ENCODE peak calls at places on chromosomes 16 and 17, in eight cellular contexts. I is heart left ventricle, A is kidney, K is fibroblast of lung, P is neural progenitor cell, M is gastrocnemius medialis, V is PC-3, U is stomach. B is an unnamed sample.

GRCh38 chr16:1810536-1810935 is 16.1 kb downstream of the HAGH start:
- DNase-seq in P (no peak), I (no peak), U (no peak), A (no peak), M (no peak), V (no peak), K (no peak), B (no peak)

GRCh38 chr17:65797809-65798208 is 236.4 kb upstream of the AXIN2 start:
- DNase-seq in M (no peak), K (no peak), P (peak; percentile 74), I (no peak), U (no peak), V (peak; percentile 12), A (no peak), B (no peak)

GRCh38 chr16:87754535-87754934 is 11.3 kb downstream of the KLHDC4 start:
- DNase-seq in K (no peak), M (no peak), V (no peak), P (no peak), U (no peak), I (no peak), A (no peak), B (no peak)

GRCh38 chr16:12612598-12613101 is 191.0 kb downstream of the CPPED1 start:
- DNase-seq in V (peak; percentile 75), K (peak; percentile 32), M (no peak), A (no peak), P (no peak), I (no peak), U (no peak), B (no peak)

GRCh38 chr16:87206646-87207451 is 110.3 kb downstream of the C16orf95 start:
- DNase-seq in M (no peak), A (no peak), U (no peak), I (no peak), K (peak; percentile 84), P (no peak), V (peak; percentile 87), B (no peak)

GRCh38 chr16:1468456-1468855 is 6.4 kb downstream of the CLCN7 start:
- DNase-seq in K (no peak), I (no peak), A (no peak), P (no peak), V (no peak), M (no peak), U (no peak), B (no peak)

GRCh38 chr17:21525464-21526130 is 149.4 kb downstream of the KCNJ12 start:
- DNase-seq in A (no peak), M (no peak), U (no peak), V (no peak), K (no peak), I (no peak), P (no peak), B (no peak)

GRCh38 chr17:66255112-66255511 is 25.9 kb upstream of the APOH start:
- DNase-seq in U (no peak), A (no peak), P (peak; percentile 73), V (peak; percentile 93), K (peak; percentile 72), I (no peak), M (peak; percentile 29), B (no peak)

GRCh38 chr16:84481051-84481735 is 23.3 kb downstream of the MEAK7 start:
- DNase-seq in V (no peak), U (peak; percentile 41), P (no peak), M (no peak), K (no peak), I (no peak), A (no peak), B (no peak)

GRCh38 chr17:82019905-82020873 is 2.5 kb downstream of the CENPX start:
- DNase-seq in K (peak; percentile 15), I (peak; percentile 86), P (peak; percentile 87), M (no peak), V (peak; percentile 50), U (peak; percentile 63), A (no peak), B (no peak)

GRCh38 chr17:76543482-76544122 is 3.8 kb downstream of the PRCD start:
- DNase-seq in U (no peak), K (no peak), V (no peak), M (no peak), P (peak; percentile 34), A (peak; percentile 56), I (no peak), B (no peak)

GRCh38 chr17:39774043-39774442 is 36.3 kb downstream of the GRB7 start:
- DNase-seq in A (no peak), K (no peak), M (no peak), U (no peak), P (no peak), V (no peak), I (no peak), B (no peak)

GRCh38 chr17:50037321-50038107 is 18.4 kb upstream of the ITGA3 start:
- DNase-seq in P (no peak), A (peak; percentile 95), I (no peak), K (peak; percentile 81), V (peak; percentile 92), M (no peak), U (peak; percentile 56), B (peak; percentile 39)

GRCh38 chr17:70405492-70406220 is 236.3 kb downstream of the KCNJ2 start:
- DNase-seq in K (peak; percentile 97), U (no peak), V (peak; percentile 99), I (no peak), M (no peak), A (no peak), P (no peak), B (no peak)

GRCh38 chr16:81765111-81765919 is 13.8 kb upstream of the PLCG2 start:
- DNase-seq in M (no peak), K (no peak), I (no peak), P (no peak), A (peak; percentile 75), V (no peak), U (no peak), B (no peak)

GRCh38 chr16:81770008-81770407 is 9.1 kb upstream of the PLCG2 start:
- DNase-seq in U (no peak), M (no peak), A (no peak), I (no peak), P (no peak), K (no peak), V (no peak), B (no peak)

GRCh38 chr16:81767987-81768592 is 11.0 kb upstream of the PLCG2 start:
- DNase-seq in M (no peak), A (peak; percentile 7), K (no peak), U (no peak), V (peak; percentile 92), I (no peak), P (no peak), B (no peak)
- H3K27ac ChIP-seq in M (no peak overlapping the region), A (no peak overlapping the region), K (no peak overlapping the region), U (no peak overlapping the region), V (peak overlapping the region; percentile 36), I (no peak overlapping the region), P (no peak overlapping the region), B (no peak overlapping the region)

GRCh38 chr16:49822649-49823370 is 33.1 kb downstream of the ZNF423 start:
- DNase-seq in K (no peak), V (no peak), U (no peak), I (no peak), A (peak; percentile 25), M (peak; percentile 80), P (no peak), B (no peak)

GRCh38 chr16:49827806-49828428 is 28.0 kb downstream of the ZNF423 start:
- DNase-seq in A (no peak), M (no peak), U (no peak), V (no peak), I (no peak), P (no peak), K (peak; percentile 44), B (peak; percentile 85)

GRCh38 chr16:49826515-49826914 is 29.4 kb downstream of the ZNF423 start:
- DNase-seq in K (no peak), M (no peak), I (no peak), U (no peak), A (no peak), P (no peak), V (no peak), B (no peak)

GRCh38 chr16:49824600-49824999 is 31.3 kb downstream of the ZNF423 start:
- DNase-seq in M (no peak), P (no peak), A (no peak), V (no peak), U (no peak), K (no peak), I (no peak), B (no peak)

GRCh38 chr16:49825006-49825405 is 30.9 kb downstream of the ZNF423 start:
- DNase-seq in K (no peak), A (no peak), M (no peak), U (no peak), I (no peak), V (no peak), P (no peak), B (no peak)
- H3K4me1 ChIP-seq in K (no peaks in the 10 kb centered on the region), A (peaks cover 3% of the 10 kb centered on the region), M (peaks cover 97% of the 10 kb centered on the region), U (peaks cover 19% of the 10 kb centered on the region), I (peaks cover 36% of the 10 kb centered on the region), V (no peaks in the 10 kb centered on the region), P (peaks cover 59% of the 10 kb centered on the region), B (peaks cover 24% of the 10 kb centered on the region)

DNA sequence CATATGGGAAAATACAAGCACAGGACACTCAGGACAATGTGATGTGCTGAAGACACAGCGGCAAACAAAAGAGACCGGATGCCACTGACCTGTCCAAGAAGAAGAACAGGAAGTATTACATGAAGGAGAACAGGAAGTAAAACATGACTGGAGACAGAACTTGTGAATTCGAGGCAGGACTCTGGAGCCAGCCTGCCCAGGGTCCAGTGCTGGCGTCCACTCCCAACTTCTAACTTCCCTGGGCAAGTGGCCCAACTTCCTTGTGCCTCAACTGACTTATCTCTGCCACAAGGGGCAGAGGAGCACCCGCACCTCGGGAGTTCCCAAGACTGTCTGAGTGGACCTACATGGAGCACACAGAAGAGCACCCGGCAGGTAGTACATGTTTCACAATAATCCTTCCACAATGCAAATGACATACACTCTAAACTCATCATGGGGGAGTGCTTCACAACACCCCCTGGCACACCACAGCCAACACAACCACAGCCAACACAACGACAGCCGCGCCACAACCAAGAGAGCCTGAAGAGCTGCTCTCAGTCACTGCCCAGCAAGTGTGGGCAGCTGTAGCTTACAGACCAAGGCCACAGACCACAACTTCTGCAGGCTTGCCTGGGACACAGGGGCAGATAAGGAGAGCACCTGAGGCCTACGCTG is 36.6 kb downstream of the ANKRD11 start:
- DNase-seq in A (no peak), V (peak; percentile 7), K (peak; percentile 42), I (no peak), P (peak; percentile 38), M (no peak), U (peak; percentile 51), B (no peak)
- TF ChIP-seq CTCF in A (peak; percentile 13), V (peak; percentile 37), K (peak; percentile 5), I (peak; percentile 11), P (peak; percentile 44), M (no peak), U (no peak), B (peak; percentile 16)

GRCh38 chr17:3695129-3695722 is 729 bp downstream of the P2RX5 start:
- DNase-seq in K (no peak), P (no peak), A (no peak), V (peak; percentile 9), I (no peak), M (peak; percentile 86), U (no peak), B (no peak)
- H3K27ac ChIP-seq in K (no peak overlapping the region), P (no peak overlapping the region), A (no peak overlapping the region), V (no peak overlapping the region), I (peak overlapping the region; percentile 79), M (peak overlapping the region; percentile 97), U (no peak overlapping the region), B (no peak overlapping the region)

GRCh38 chr17:17044846-17045561 is 2.7 kb downstream of the MPRIP start:
- DNase-seq in U (peak; percentile 26), V (peak; percentile 79), A (peak; percentile 80), K (peak; percentile 85), M (no peak), P (no peak), I (no peak), B (no peak)
- H3K4me1 ChIP-seq in U (peaks cover 83% of the 10 kb centered on the region), V (peaks cover 43% of the 10 kb centered on the region), A (peaks cover 39% of the 10 kb centered on the region), K (peaks cover 17% of the 10 kb centered on the region), M (peaks cover 77% of the 10 kb centered on the region), P (peaks cover 24% of the 10 kb centered on the region), I (peaks cover 69% of the 10 kb centered on the region), B (peaks cover 3% of the 10 kb centered on the region)

GRCh38 chr16:89574681-89575246 is 794 bp upstream of the CPNE7 start:
- DNase-seq in I (no peak), V (peak; percentile 69), P (peak; percentile 93), M (no peak), U (peak; percentile 77), K (peak; percentile 62), A (peak; percentile 82), B (no peak)
- TF ChIP-seq CTCF in I (peak; percentile 36), V (peak; percentile 62), P (peak; percentile 75), M (peak; percentile 19), U (peak; percentile 57), K (peak; percentile 46), A (peak; percentile 76), B (peak; percentile 53)